ENCODE peak calls at places on chromosomes 3 and 15, in six cellular contexts. N is body of pancreas, F is adrenal gland, I is IMR-90, C is ovary, L is prostate gland. E is an unnamed sample.

GRCh38 chr3:88595025-88595424 is 445.3 kb downstream of the C3orf38 start:
- DNase-seq in N (no peak), F (no peak), I (no peak), C (no peak), L (no peak), E (no peak)

GRCh38 chr3:145519598-145520078 is 641.3 kb downstream of the PLOD2 start:
- DNase-seq in N (no peak), F (no peak), I (no peak), C (no peak), L (no peak), E (no peak)

GRCh38 chr3:53544357-53544756 is 49.9 kb downstream of the CACNA1D start:
- DNase-seq in N (no peak), F (no peak), I (no peak), C (no peak), L (no peak), E (no peak)

GRCh38 chr3:119357190-119357589 is 63.0 kb downstream of the ARHGAP31 start:
- DNase-seq in N (no peak), F (no peak), I (no peak), C (no peak), L (no peak), E (no peak)

GRCh38 chr3:8421267-8421666 is 80.4 kb upstream of the LMCD1 start:
- DNase-seq in N (no peak), F (no peak), I (no peak), C (no peak), L (no peak), E (no peak)

GRCh38 chr15:91887321-91887720 is 33.8 kb downstream of the SLCO3A1 start:
- DNase-seq in N (no peak), F (no peak), I (no peak), C (no peak), L (no peak), E (no peak)

GRCh38 chr3:98038241-98038640 is 3.1 kb upstream of the GABRR3 start:
- DNase-seq in N (no peak), F (no peak), I (no peak), C (no peak), L (no peak), E (no peak)

GRCh38 chr15:39250460-39251186 is 330.3 kb upstream of the THBS1 start:
- DNase-seq in N (no peak), F (no peak), I (no peak), C (no peak), L (no peak), E (no peak)

GRCh38 chr15:50854594-50855490 is 53.6 kb upstream of the AP4E1 start:
- DNase-seq in N (no peak), F (no peak), I (peak; percentile 11), C (no peak), L (peak; percentile 6), E (no peak)

GRCh38 chr15:51759557-51760070 is 8.2 kb downstream of the TMOD2 start:
- DNase-seq in N (peak; percentile 35), F (no peak), I (peak; percentile 97), C (peak; percentile 60), L (no peak), E (no peak)

GRCh38 chr3:128787256-128788253 is 61.6 kb downstream of the RAB7A start:
- DNase-seq in N (no peak), F (no peak), I (peak; percentile 53), C (no peak), L (peak; percentile 31), E (no peak)

GRCh38 chr3:195796795-195797194 is 14.9 kb downstream of the MUC4 start:
- DNase-seq in N (no peak), F (no peak), I (no peak), C (no peak), L (no peak), E (no peak)

GRCh38 chr3:42451546-42452230 is 41.3 kb upstream of the LYZL4 start:
- DNase-seq in N (no peak), F (no peak), I (no peak), C (no peak), L (no peak), E (no peak)

GRCh38 chr3:27431116-27431515 is 53.1 kb downstream of the SLC4A7 start:
- DNase-seq in N (peak; percentile 24), F (no peak), I (peak; percentile 99), C (no peak), L (peak; percentile 54), E (peak; percentile 31)

GRCh38 chr15:81133782-81134461 is at the start of gene CFAP161:
- DNase-seq in N (peak; percentile 71), F (peak; percentile 76), I (peak; percentile 69), C (peak; percentile 81), L (peak; percentile 49), E (no peak)

GRCh38 chr3:17412950-17413530 is 329.4 kb downstream of the TBC1D5 start:
- DNase-seq in N (peak; percentile 22), F (peak; percentile 17), I (peak; percentile 64), C (no peak), L (peak; percentile 33), E (no peak)

GRCh38 chr3:28791713-28792255 is 443.2 kb upstream of the AZI2 start:
- DNase-seq in N (no peak), F (no peak), I (no peak), C (no peak), L (no peak), E (no peak)

GRCh38 chr3:176160997-176161396 is 1036.3 kb downstream of the TBL1XR1 start:
- DNase-seq in N (no peak), F (no peak), I (no peak), C (no peak), L (no peak), E (no peak)

GRCh38 chr15:67108122-67108871 is 42.9 kb downstream of the SMAD3 start:
- DNase-seq in N (no peak), F (no peak), I (no peak), C (no peak), L (no peak), E (no peak)

GRCh38 chr3:36905545-36905944 is 39.3 kb downstream of the TRANK1 start:
- DNase-seq in N (no peak), F (no peak), I (peak; percentile 16), C (no peak), L (no peak), E (no peak)

GRCh38 chr15:70093481-70094309 is 4.0 kb downstream of the TLE3 start:
- DNase-seq in N (peak; percentile 78), F (no peak), I (no peak), C (no peak), L (peak; percentile 88), E (no peak)

GRCh38 chr15:90552162-90552928 is 22.6 kb downstream of the CRTC3 start:
- DNase-seq in N (no peak), F (no peak), I (peak; percentile 94), C (peak; percentile 57), L (no peak), E (no peak)

GRCh38 chr3:38297537-38297936 is 15.4 kb downstream of the SLC22A14 start:
- DNase-seq in N (no peak), F (no peak), I (no peak), C (no peak), L (no peak), E (no peak)

GRCh38 chr3:123334056-123334455 is 114.8 kb downstream of the ADCY5 start:
- DNase-seq in N (no peak), F (no peak), I (no peak), C (no peak), L (no peak), E (no peak)

GRCh38 chr3:194598771-194599557 is 34.3 kb downstream of the TMEM44 start:
- DNase-seq in N (no peak), F (no peak), I (peak; percentile 88), C (no peak), L (no peak), E (peak; percentile 95)

GRCh38 chr3:174397848-174398247 is 461.3 kb upstream of the NAALADL2 start:
- DNase-seq in N (no peak), F (no peak), I (peak; percentile 50), C (no peak), L (no peak), E (no peak)

GRCh38 chr3:110420158-110420641 is 651.4 kb upstream of the NECTIN3 start:
- DNase-seq in N (no peak), F (no peak), I (peak; percentile 90), C (no peak), L (no peak), E (no peak)

GRCh38 chr15:92733934-92734521 is 78.5 kb upstream of the FAM174B start:
- DNase-seq in N (no peak), F (peak; percentile 21), I (peak; percentile 11), C (peak; percentile 37), L (no peak), E (no peak)

GRCh38 chr3:19559724-19560442 is 374.1 kb downstream of the EFHB start:
- DNase-seq in N (no peak), F (no peak), I (no peak), C (no peak), L (no peak), E (no peak)

GRCh38 chr3:179706233-179706632 is 53.4 kb downstream of the USP13 start:
- DNase-seq in N (no peak), F (peak; percentile 31), I (peak; percentile 28), C (no peak), L (no peak), E (no peak)

GRCh38 chr3:183061431-183062172 is 37.7 kb downstream of the MCCC1 start:
- DNase-seq in N (no peak), F (no peak), I (peak; percentile 66), C (no peak), L (no peak), E (no peak)

GRCh38 chr3:185585862-185586643 is at the start of gene SENP2:
- DNase-seq in N (peak; percentile 100), F (peak; percentile 99), I (peak; percentile 98), C (peak; percentile 98), L (peak; percentile 99), E (peak; percentile 97)
- TF ChIP-seq POLR2A in N (peak; percentile 95), F (peak; percentile 93), I (peak; percentile 93), C (peak; percentile 95), L (peak; percentile 76), E (peak; percentile 66)

GRCh38 chr3:133472242-133472641 is 72.4 kb downstream of the BFSP2 start:
- DNase-seq in N (peak; percentile 29), F (no peak), I (no peak), C (no peak), L (no peak), E (no peak)
- TF ChIP-seq POLR2A in N (no peak), F (no peak), I (no peak), C (no peak), L (no peak), E (no peak)

DNA sequence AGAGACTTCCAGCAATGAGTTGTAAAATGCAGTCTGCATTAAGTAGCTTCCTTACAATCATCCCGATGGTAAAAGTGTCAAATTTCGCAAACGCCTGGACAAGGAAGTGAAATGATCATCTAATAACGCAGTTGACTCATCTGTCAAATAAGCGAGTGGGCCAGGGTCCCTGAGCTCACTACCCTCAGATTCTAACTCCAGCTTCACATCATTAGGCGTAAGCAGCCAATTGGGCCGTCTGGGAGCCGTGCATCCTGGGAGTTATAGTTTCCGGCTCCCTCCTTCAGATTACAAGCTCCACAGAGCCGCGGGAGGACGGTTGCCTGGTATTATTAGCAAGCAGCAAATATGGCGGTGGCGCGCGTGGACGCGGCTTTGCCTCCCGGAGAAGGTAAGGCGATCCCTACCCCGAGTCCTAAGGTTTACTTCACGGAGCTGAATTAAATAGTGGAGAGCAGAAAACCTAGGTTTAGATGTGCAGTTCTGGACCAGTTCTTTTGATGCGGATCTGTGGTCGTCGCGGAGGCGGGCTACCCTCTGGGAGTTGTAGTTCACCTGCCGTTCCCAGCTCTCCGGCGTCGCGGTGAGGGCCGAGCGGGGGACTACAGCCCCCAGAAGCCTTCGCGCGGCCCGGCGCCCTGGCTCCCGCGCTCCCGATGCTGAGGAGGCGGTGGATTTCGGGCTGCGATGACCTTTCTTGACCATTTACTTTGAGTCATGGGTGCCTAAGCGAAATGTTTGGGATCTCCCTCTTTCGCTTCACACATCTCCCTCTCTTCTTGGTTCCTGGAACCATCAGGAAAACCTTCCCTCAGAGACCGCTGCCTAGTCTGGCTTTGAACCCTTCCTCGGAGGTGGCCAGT is at the start of gene CEP97:
- DNase-seq in N (peak; percentile 84), F (peak; percentile 87), I (peak; percentile 90), C (peak; percentile 83), L (peak; percentile 90), E (peak; percentile 49)
- TF ChIP-seq POLR2A in N (no peak), F (no peak), I (no peak), C (no peak), L (peak; percentile 31), E (peak; percentile 44)

GRCh38 chr3:102643546-102643945 is 208.7 kb downstream of the ZPLD1 start:
- DNase-seq in N (no peak), F (no peak), I (no peak), C (no peak), L (no peak), E (no peak)
- TF ChIP-seq POLR2A in N (no peak), F (no peak), I (no peak), C (no peak), L (no peak), E (no peak)